ENCODE peak calls at places on chromosomes 4 and X, in five cellular contexts. One of them, this sample, is unnamed.

GRCh38 chr4:122876456-122876855 is 45.9 kb downstream of the NUDT6 start:
- DNase-seq in GM06990: no peak
- DNase-seq in hepatic stellate cell: peak
- DNase-seq in choroid plexus epithelial cell: peak
- DNase-seq in NT2/D1: no peak
- DNase-seq in this sample: no peak

GRCh38 chr4:5974321-5974720 is 43.9 kb downstream of the C4orf50 start:
- DNase-seq in GM06990: no peak
- DNase-seq in hepatic stellate cell: no peak
- DNase-seq in choroid plexus epithelial cell: no peak
- DNase-seq in NT2/D1: no peak
- DNase-seq in this sample: no peak

GRCh38 chr4:107379054-107379869 is 340.8 kb downstream of the PAPSS1 start:
- DNase-seq in GM06990: no peak
- DNase-seq in hepatic stellate cell: no peak
- DNase-seq in choroid plexus epithelial cell: peak
- DNase-seq in NT2/D1: no peak
- DNase-seq in this sample: no peak

GRCh38 chr4:110681381-110681780 is 58.5 kb upstream of the PITX2 start:
- DNase-seq in GM06990: no peak
- DNase-seq in hepatic stellate cell: no peak
- DNase-seq in choroid plexus epithelial cell: no peak
- DNase-seq in NT2/D1: no peak
- DNase-seq in this sample: no peak

GRCh38 chr4:53010320-53010719 is 148.2 kb downstream of the RASL11B start:
- DNase-seq in GM06990: no peak
- DNase-seq in hepatic stellate cell: no peak
- DNase-seq in choroid plexus epithelial cell: peak
- DNase-seq in NT2/D1: no peak
- DNase-seq in this sample: no peak

GRCh38 chr4:169604131-169604900 is 8.1 kb downstream of the NEK1 start:
- DNase-seq in GM06990: no peak
- DNase-seq in hepatic stellate cell: peak
- DNase-seq in choroid plexus epithelial cell: peak
- DNase-seq in NT2/D1: no peak
- DNase-seq in this sample: no peak

GRCh38 chrX:23003121-23003520 is 3.4 kb downstream of the DDX53 start:
- DNase-seq in GM06990: no peak
- DNase-seq in hepatic stellate cell: peak
- DNase-seq in choroid plexus epithelial cell: peak
- DNase-seq in NT2/D1: no peak
- DNase-seq in this sample: no peak

GRCh38 chrX:19888419-19888879 is 1.0 kb upstream of the SH3KBP1 start:
- DNase-seq in GM06990: no peak
- DNase-seq in hepatic stellate cell: peak
- DNase-seq in choroid plexus epithelial cell: peak
- DNase-seq in NT2/D1: peak
- DNase-seq in this sample: no peak

GRCh38 chr4:121479801-121480200 is 99.0 kb upstream of the QRFPR start:
- DNase-seq in GM06990: no peak
- DNase-seq in hepatic stellate cell: no peak
- DNase-seq in choroid plexus epithelial cell: no peak
- DNase-seq in NT2/D1: no peak
- DNase-seq in this sample: no peak

GRCh38 chr4:54840992-54841768 is 183.4 kb downstream of the KIT start:
- DNase-seq in GM06990: no peak
- DNase-seq in hepatic stellate cell: no peak
- DNase-seq in choroid plexus epithelial cell: peak
- DNase-seq in NT2/D1: no peak
- DNase-seq in this sample: no peak